ENCODE peak calls at places on chromosomes 2 and 18, in six cellular contexts. P is activated naive CD4-positive, alpha-beta T cell; C is stimulated activated naive CD8-positive, alpha-beta T cell treated with anti-CD3 and anti-CD28 coated beads, Interleukin-15, Interleukin-2, amounts not matched to agents 100 U/mL and 50 U/mL, for 24 hours; U is hypothalamus; X is HCT116; F is psoas muscle. J is an unnamed sample.
A peak's percentile ranks its signal among the peaks of the same experiment; 100 is the strongest.

GRCh38 chr2:173614265-173614930 is 259.7 kb downstream of the CDCA7 start:
- DNase-seq in P (no peak), C (no peak), U (no peak), X (no peak), F (no peak), J (no peak)

GRCh38 chr2:27294928-27295327 is 12.7 kb downstream of the TRIM54 start:
- DNase-seq in P (no peak), C (no peak), U (no peak), X (no peak), F (no peak), J (no peak)

GRCh38 chr2:74915743-74916142 is 42.7 kb upstream of the POLE4 start:
- DNase-seq in P (no peak), C (peak; percentile 61), U (no peak), X (no peak), F (no peak), J (peak; percentile 44)

GRCh38 chr18:22515250-22515649 is 97.5 kb upstream of the CTAGE1 start:
- DNase-seq in P (no peak), C (no peak), U (no peak), X (no peak), F (no peak), J (no peak)

GRCh38 chr2:212898011-212898410 is 253.4 kb downstream of the IKZF2 start:
- DNase-seq in P (no peak), C (no peak), U (no peak), X (no peak), F (no peak), J (no peak)

GRCh38 chr2:108833219-108833618 is 46.6 kb downstream of the CCDC138 start:
- DNase-seq in P (no peak), C (no peak), U (no peak), X (no peak), F (no peak), J (no peak)

GRCh38 chr18:22032392-22032961 is 136.9 kb upstream of the GATA6 start:
- DNase-seq in P (no peak), C (no peak), U (no peak), X (peak; percentile 88), F (no peak), J (peak; percentile 30)

GRCh38 chr18:55416791-55417190 is 171.2 kb downstream of the TCF4 start:
- DNase-seq in P (no peak), C (no peak), U (no peak), X (no peak), F (no peak), J (no peak)

GRCh38 chr2:11496311-11496710 is 30.4 kb upstream of the E2F6 start:
- DNase-seq in P (no peak), C (no peak), U (no peak), X (no peak), F (no peak), J (no peak)

GRCh38 chr2:97966545-97967215 is 29.1 kb downstream of the TMEM131 start:
- DNase-seq in P (no peak), C (no peak), U (no peak), X (peak; percentile 43), F (no peak), J (no peak)

GRCh38 chr18:54608008-54608642 is 17.1 kb downstream of the DYNAP start:
- DNase-seq in P (no peak), C (no peak), U (no peak), X (no peak), F (no peak), J (no peak)

GRCh38 chr18:58321986-58322385 is 278.0 kb downstream of the NEDD4L start:
- DNase-seq in P (peak; percentile 25), C (peak; percentile 42), U (peak; percentile 25), X (peak; percentile 74), F (peak; percentile 59), J (peak; percentile 19)

GRCh38 chr2:15805772-15806171 is 134.6 kb upstream of the MYCN start:
- DNase-seq in P (no peak), C (no peak), U (no peak), X (no peak), F (no peak), J (no peak)

GRCh38 chr2:120936476-120937334 is 201.0 kb downstream of the GLI2 start:
- DNase-seq in P (no peak), C (no peak), U (no peak), X (no peak), F (no peak), J (no peak)

GRCh38 chr18:22606563-22607283 is 189.0 kb upstream of the CTAGE1 start:
- DNase-seq in P (no peak), C (no peak), U (no peak), X (no peak), F (no peak), J (no peak)

GRCh38 chr18:80095414-80095813 is 13.6 kb upstream of the ADNP2 start:
- DNase-seq in P (no peak), C (no peak), U (no peak), X (no peak), F (no peak), J (no peak)

GRCh38 chr2:36615214-36615613 is 17.2 kb upstream of the FEZ2 start:
- DNase-seq in P (no peak), C (no peak), U (no peak), X (no peak), F (no peak), J (peak; percentile 50)

J was measured in T1000.